ENCODE peak calls at places on chromosomes 7 and 10, in four cellular contexts. I is HCT116, C is neural progenitor cell, X is GM23248. Y is an unnamed sample. For H3K4me1, the result is how much of the 10 kb centered on the place peaks cover.

GRCh38 chr7:158672975-158673374 is 31.6 kb downstream of the NCAPG2 start:
- DNase-seq in C (no peak), X (peak), I (no peak), Y (no peak)

GRCh38 chr10:10847313-10847712 is 170.4 kb upstream of the CELF2 start:
- DNase-seq in C (no peak), X (no peak), I (no peak), Y (no peak)

GRCh38 chr10:77537720-77538373 is 99.8 kb downstream of the KCNMA1 start:
- DNase-seq in C (no peak), X (peak), I (no peak), Y (no peak)

GRCh38 chr7:2934211-2934731 is 90.2 kb upstream of the GNA12 start:
- DNase-seq in X (peak), I (peak), C (no peak), Y (peak)

GRCh38 chr7:82419200-82419599 is 24.4 kb downstream of the CACNA2D1 start:
- DNase-seq in C (no peak), X (no peak), I (no peak), Y (no peak)

GRCh38 chr7:130281227-130281626 is 11.7 kb upstream of the CPA4 start:
- DNase-seq in X (peak), C (no peak), I (no peak), Y (no peak)

GRCh38 chr7:141841385-141841784 is at the start of gene PRSS37:
- DNase-seq in X (no peak), C (no peak), I (no peak), Y (no peak)

GRCh38 chr10:87767253-87767652 is 50.8 kb downstream of the ATAD1 start:
- DNase-seq in C (no peak), I (no peak), X (peak), Y (no peak)

GRCh38 chr10:115209133-115209532 is 116.0 kb downstream of the ATRNL1 start:
- DNase-seq in I (no peak), X (no peak), C (no peak), Y (no peak)

GRCh38 chr7:3552499-3552898 is 251.4 kb downstream of the SDK1 start:
- DNase-seq in I (no peak), C (no peak), X (no peak), Y (no peak)

GRCh38 chr7:92749327-92749730 is 87.0 kb downstream of the CDK6 start:
- DNase-seq in C (no peak), X (peak), I (no peak), Y (no peak)

GRCh38 chr7:155590215-155591023 is 44.1 kb upstream of the CNPY1 start:
- DNase-seq in C (no peak), X (peak), I (no peak), Y (peak)

GRCh38 chr10:130715686-130716670 is 579.8 kb downstream of the GLRX3 start:
- DNase-seq in X (no peak), C (no peak), I (no peak), Y (no peak)

GRCh38 chr7:149295481-149295850 is 33.5 kb downstream of the ZNF783 start:
- DNase-seq in I (no peak), C (no peak), X (no peak), Y (no peak)

GRCh38 chr10:3173173-3173878 is 744 bp upstream of the PITRM1 start:
- DNase-seq in X (no peak), C (no peak), I (peak), Y (no peak)

GRCh38 chr10:128263891-128264688 is 137.9 kb upstream of the MKI67 start:
- DNase-seq in C (peak), I (peak), X (peak), Y (no peak)

GRCh38 chr7:100342761-100343160 is 15.2 kb upstream of the PILRB start:
- DNase-seq in C (no peak), X (no peak), I (no peak), Y (no peak)

GRCh38 chr7:139648617-139648932 is 125.1 kb downstream of the CLEC2L start:
- DNase-seq in I (no peak), C (no peak), X (no peak), Y (no peak)

GRCh38 chr7:78307892-78308291 is 509.3 kb downstream of the PHTF2 start:
- DNase-seq in X (no peak), I (no peak), C (no peak), Y (no peak)

GRCh38 chr7:55784151-55784550 is 78.4 kb downstream of the SEPTIN14 start:
- DNase-seq in I (no peak), X (no peak), C (no peak), Y (no peak)

GRCh38 chr10:35613597-35614226 is 8.6 kb downstream of the GJD4 start:
- DNase-seq in C (peak), X (peak), I (no peak), Y (no peak)

GRCh38 chr10:13001041-13001886 is at the start of gene CCDC3:
- DNase-seq in X (peak), I (no peak), C (peak), Y (peak)

GRCh38 chr7:70797109-70797514 is 334.8 kb upstream of the GALNT17 start:
- DNase-seq in X (no peak), I (no peak), C (no peak), Y (no peak)

GRCh38 chr10:120979435-120980315 is 128.5 kb downstream of the WDR11 start:
- DNase-seq in C (peak), I (peak), X (peak), Y (peak)

GRCh38 chr10:79353000-79353406 is 5.7 kb downstream of the PPIF start:
- DNase-seq in X (no peak), C (no peak), I (no peak), Y (no peak)

GRCh38 chr10:26698909-26699308 is 1.4 kb downstream of the PDSS1 start:
- DNase-seq in I (no peak), X (no peak), C (no peak), Y (no peak)

GRCh38 chr7:140734096-140734495 is 37.6 kb downstream of the NDUFB2 start:
- DNase-seq in X (no peak), C (no peak), I (no peak), Y (no peak)

GRCh38 chr7:132650498-132650897 is 74.2 kb upstream of the PLXNA4 start:
- DNase-seq in I (no peak), X (peak), C (no peak), Y (no peak)

GRCh38 chr7:47653550-47654351 is 71.8 kb upstream of the TNS3 start:
- DNase-seq in I (no peak), C (no peak), X (peak), Y (no peak)

GRCh38 chr10:132305654-132306340 is 2.0 kb downstream of the STK32C start:
- DNase-seq in I (no peak), C (no peak), X (no peak), Y (no peak)

GRCh38 chr10:7303067-7303629 is 107.7 kb downstream of the SFMBT2 start:
- DNase-seq in X (no peak), C (no peak), I (no peak), Y (no peak)

GRCh38 chr10:74755273-74755672 is 71.1 kb upstream of the KAT6B start:
- DNase-seq in X (no peak), I (no peak), C (no peak), Y (no peak)

GRCh38 chr7:139034336-139034735 is 1.5 kb downstream of the ZC3HAV1L start:
- DNase-seq in I (no peak), X (peak), C (no peak), Y (no peak)

GRCh38 chr10:113991091-113991860 is 52.4 kb upstream of the ADRB1 start:
- DNase-seq in X (no peak), I (no peak), C (no peak), Y (no peak)

GRCh38 chr7:78296689-78297371 is 498.3 kb downstream of the PHTF2 start:
- DNase-seq in X (no peak), I (no peak), C (no peak), Y (no peak)

GRCh38 chr10:133592716-133593115 is 27.3 kb upstream of the SYCE1 start:
- DNase-seq in I (no peak), X (no peak), C (no peak), Y (no peak)

GRCh38 chr10:133590970-133591359 is 25.6 kb upstream of the SYCE1 start:
- DNase-seq in I (no peak), X (no peak), C (no peak), Y (no peak)

DNA sequence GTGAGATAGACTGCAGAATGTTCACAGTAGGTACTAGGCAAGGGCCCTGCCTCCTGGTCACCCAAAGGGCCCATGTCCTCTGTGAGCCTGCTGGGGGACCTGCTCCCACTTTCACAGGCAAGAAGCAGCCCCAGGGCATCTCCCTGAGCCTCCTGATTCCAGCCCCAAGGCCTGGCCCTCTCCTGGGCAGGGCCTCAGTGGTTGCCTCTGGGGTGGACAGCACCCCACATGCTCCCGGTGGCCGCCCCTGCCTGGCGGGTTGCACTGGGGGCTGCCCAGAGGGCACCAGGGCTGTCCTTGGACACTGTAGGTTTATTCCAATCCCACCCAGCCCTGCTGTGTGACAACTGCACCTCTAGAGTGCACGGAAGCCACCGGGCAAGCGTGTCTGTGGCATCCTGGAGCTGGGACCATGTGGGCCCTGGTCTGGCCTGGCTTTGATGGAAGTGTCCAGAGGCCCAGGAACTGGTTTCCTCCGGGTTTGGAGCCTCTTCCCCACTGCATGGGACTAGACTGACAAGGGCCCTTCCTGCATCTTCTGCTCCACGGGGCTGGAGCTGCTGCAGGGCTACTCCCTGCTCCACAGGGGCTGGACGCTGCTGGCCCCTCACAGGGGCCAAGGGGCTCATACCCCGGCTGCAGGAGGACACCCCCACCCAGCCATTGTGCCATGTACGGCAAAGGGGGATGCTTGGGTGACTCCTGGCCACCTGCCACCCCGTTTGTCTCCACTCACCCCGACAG is 25.0 kb upstream of the SYCE1 start:
- DNase-seq in C (no peak), X (no peak), I (no peak), Y (no peak)
- H3K4me1 ChIP-seq in C (under half), X (under half), I (under half), Y (under half)

DNA sequence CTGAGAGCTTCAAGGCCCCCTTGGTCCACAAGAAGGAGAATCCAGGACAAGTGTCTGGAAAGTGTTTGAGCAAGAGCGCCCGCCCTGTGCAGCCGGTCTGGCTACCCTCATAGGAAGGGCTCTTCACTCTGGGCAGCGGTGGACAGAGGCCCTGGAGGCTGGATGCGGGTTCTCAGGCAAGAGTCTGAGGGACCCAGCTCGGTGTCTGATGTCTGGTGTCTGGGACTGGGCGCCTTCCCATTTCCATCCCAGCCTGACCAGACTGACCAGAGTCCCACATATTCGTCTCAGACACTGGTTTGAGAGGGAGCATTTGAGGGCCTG is 59.8 kb downstream of the HK1 start:
- DNase-seq in X (peak), I (no peak), C (no peak), Y (no peak)
- H3K9ac ChIP-seq in X (peak), I (no peak), C (no peak), Y (peak)

GRCh38 chr10:97517778-97518561 is 19.2 kb downstream of the UBTD1 start:
- DNase-seq in C (no peak), X (peak), I (peak), Y (peak)
- H3K27ac ChIP-seq in C (no peak), X (peak), I (peak), Y (no peak)

GRCh38 chr7:105035349-105035748 is 21.3 kb downstream of the KMT2E start:
- DNase-seq in C (no peak), X (no peak), I (no peak), Y (no peak)

GRCh38 chr7:105037319-105037718 is 23.3 kb downstream of the KMT2E start:
- DNase-seq in I (no peak), X (no peak), C (no peak), Y (no peak)

GRCh38 chr7:105032553-105033214 is 18.7 kb downstream of the KMT2E start:
- DNase-seq in C (no peak), I (no peak), X (no peak), Y (no peak)

GRCh38 chr7:105036217-105037168 is 22.5 kb downstream of the KMT2E start:
- DNase-seq in C (no peak), X (no peak), I (no peak), Y (no peak)
- H3K4me1 ChIP-seq in C (under half), X (under half), I (under half), Y (under half)

DNA sequence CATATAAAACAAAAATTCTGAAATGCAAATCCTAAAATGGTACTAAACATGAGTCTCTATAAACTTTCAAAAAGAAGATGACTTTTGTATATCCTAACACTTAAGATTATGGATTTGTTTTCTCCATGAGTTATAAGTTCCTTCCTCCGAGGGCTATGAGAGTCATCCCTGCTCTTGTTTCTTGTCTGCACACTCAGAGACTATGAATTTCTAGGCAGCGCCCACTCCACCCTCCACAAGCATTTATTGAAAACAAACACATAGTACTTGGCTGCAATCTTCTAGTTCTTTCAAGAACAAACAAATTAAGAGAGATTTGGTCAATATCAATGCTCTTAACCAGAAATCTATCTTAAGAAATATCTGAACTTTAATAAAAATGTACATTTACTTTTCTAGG is 211.7 kb downstream of the DKK1 start:
- DNase-seq in X (peak), I (no peak), C (no peak), Y (no peak)
- H3K9ac ChIP-seq in X (peak), I (no peak), C (no peak), Y (no peak)

GRCh38 chr7:13852281-13852968 is 137.0 kb downstream of the ETV1 start:
- DNase-seq in X (peak), I (no peak), C (no peak), Y (no peak)
- H3K27ac ChIP-seq in X (no peak), I (no peak), C (no peak), Y (no peak)

GRCh38 chr10:28295346-28295745 is 7.5 kb downstream of the MPP7 start:
- DNase-seq in C (no peak), X (peak), I (no peak), Y (no peak)

GRCh38 chr10:28294809-28295208 is 8.1 kb downstream of the MPP7 start:
- DNase-seq in X (no peak), I (no peak), C (no peak), Y (no peak)

GRCh38 chr10:28293238-28294168 is 9.4 kb downstream of the MPP7 start:
- DNase-seq in X (peak), C (no peak), I (no peak), Y (no peak)

GRCh38 chr10:28294169-28294532 is 8.7 kb downstream of the MPP7 start:
- DNase-seq in C (no peak), X (no peak), I (no peak), Y (no peak)

DNA sequence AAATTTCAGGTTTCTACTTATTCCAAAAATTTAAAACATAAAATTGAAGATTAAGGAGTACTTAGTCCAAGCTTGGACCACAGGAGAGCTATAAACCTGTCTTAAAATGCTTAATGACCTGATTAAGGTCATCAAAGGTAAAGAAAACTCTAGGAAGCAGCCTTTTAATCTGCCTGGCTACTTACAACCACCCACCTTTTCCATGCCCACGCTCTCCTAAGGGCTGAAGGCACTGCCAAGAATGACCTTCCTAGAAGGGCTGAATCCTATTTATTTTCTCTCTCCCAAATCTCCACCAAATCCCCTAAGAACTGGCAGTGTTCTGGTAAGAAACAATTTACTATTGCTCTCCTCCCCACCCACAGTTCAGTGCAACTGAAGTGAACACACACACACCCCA is 6.8 kb downstream of the MPP7 start:
- DNase-seq in X (no peak), C (no peak), I (no peak), Y (no peak)
- H3K4me1 ChIP-seq in X (under half), C (under half), I (half or more), Y (under half)

GRCh38 chr10:30215631-30216030 is 133.4 kb downstream of the MTPAP start:
- DNase-seq in I (no peak), C (no peak), X (peak), Y (no peak)

GRCh38 chr10:30216811-30217210 is 132.3 kb downstream of the MTPAP start:
- DNase-seq in I (no peak), X (no peak), C (no peak), Y (no peak)

GRCh38 chr10:30215131-30215530 is 133.9 kb downstream of the MTPAP start:
- DNase-seq in C (no peak), X (no peak), I (no peak), Y (no peak)

DNA sequence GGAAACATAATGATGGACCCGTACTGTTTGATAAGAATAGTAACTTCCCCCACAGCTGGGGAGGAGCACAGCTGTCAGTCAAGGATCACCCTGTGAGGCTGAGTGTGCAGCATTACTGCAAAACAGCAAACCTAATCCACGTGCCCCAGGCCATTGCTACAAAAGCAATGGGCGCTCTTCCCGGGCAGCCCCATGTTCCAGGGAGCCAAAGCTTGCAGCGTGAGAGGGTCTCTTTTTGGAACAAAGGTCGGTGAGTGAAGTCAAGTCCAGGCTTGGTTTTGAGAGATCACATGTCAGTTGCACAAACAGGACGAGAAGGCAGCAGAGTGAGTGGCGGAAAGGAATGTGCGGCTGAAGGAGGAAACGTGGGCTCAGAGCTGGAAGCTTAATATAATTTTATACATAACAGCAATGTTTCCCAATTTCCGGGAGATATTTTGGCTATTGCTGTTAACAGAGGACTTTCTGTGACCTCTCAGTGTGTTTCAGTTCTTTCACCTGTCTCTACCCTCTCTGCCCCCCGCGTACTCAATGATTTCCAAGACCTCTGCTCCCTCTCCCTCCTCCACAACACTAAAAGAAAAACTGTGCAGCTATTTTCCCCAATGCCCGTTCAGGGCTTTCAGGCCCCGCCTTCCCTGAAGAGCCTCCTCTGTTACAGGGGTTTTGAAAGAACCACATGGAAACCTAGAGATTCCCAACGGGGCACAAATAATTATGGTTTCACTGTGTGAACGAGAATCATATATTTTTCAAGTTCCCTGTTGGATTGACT is 128.9 kb downstream of the MTPAP start:
- DNase-seq in X (peak), C (peak), I (no peak), Y (no peak)
- H3K9ac ChIP-seq in X (no peak), C (no peak), I (no peak), Y (no peak)

DNA sequence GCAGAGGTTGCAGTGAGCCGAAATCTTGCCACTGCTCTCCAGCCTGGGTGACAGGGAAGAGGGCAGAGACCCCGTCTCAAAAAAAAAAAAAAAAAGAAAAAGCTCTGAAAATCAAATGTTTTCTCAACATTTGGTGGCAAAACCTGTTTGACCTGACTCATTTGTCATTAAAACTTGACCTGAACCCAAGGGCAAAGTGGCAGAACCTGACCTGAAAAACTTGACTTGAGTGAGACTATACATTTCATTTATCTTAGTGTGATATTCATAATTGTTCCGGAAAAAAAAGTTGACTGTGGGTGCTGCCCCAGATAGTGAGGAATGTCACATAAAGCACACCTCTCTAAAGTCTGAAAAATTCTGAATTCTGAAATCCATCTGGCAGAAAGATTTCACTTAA is 2.4 kb upstream of the TAX1BP1 start:
- DNase-seq in I (no peak), C (no peak), X (no peak), Y (no peak)
- H3K27ac ChIP-seq in I (no peak), C (no peak), X (no peak), Y (no peak)